ENCODE peak calls at places on chromosomes 1 and 21, in nine cellular contexts. One of them, this sample, is unnamed.

GRCh38 chr1:19597463-19598309 is 46.4 kb upstream of the NBL1 start:
- DNase-seq in NCI-H1105: peak
- DNase-seq in DMS53: peak
- DNase-seq in ureter: no peak
- DNase-seq in NAMALWA: peak
- DNase-seq in iPS-NIHi11: no peak
- DNase-seq in cardiac fibroblast: peak
- DNase-seq in NCI-H524: peak
- DNase-seq in stromal cell of bone marrow: no peak
- DNase-seq in this sample: no peak

GRCh38 chr1:112938188-112938587 is 17.8 kb downstream of the SLC16A1 start:
- DNase-seq in NAMALWA: peak
- DNase-seq in NCI-H1105: no peak
- DNase-seq in ureter: no peak
- DNase-seq in stromal cell of bone marrow: no peak
- DNase-seq in NCI-H524: no peak
- DNase-seq in DMS53: no peak
- DNase-seq in iPS-NIHi11: no peak
- DNase-seq in cardiac fibroblast: peak
- DNase-seq in this sample: no peak

GRCh38 chr1:154276797-154277196 is 4.4 kb downstream of the HAX1 start:
- DNase-seq in iPS-NIHi11: no peak
- DNase-seq in DMS53: peak
- DNase-seq in stromal cell of bone marrow: no peak
- DNase-seq in cardiac fibroblast: no peak
- DNase-seq in NCI-H524: peak
- DNase-seq in NCI-H1105: no peak
- DNase-seq in ureter: no peak
- DNase-seq in NAMALWA: peak
- DNase-seq in this sample: peak

GRCh38 chr1:233390842-233391241 is 63.3 kb downstream of the MAP3K21 start:
- DNase-seq in ureter: no peak
- DNase-seq in stromal cell of bone marrow: no peak
- DNase-seq in cardiac fibroblast: no peak
- DNase-seq in iPS-NIHi11: no peak
- DNase-seq in DMS53: no peak
- DNase-seq in NCI-H524: no peak
- DNase-seq in NAMALWA: no peak
- DNase-seq in NCI-H1105: no peak
- DNase-seq in this sample: no peak

GRCh38 chr1:169809370-169810095 is 14.8 kb upstream of the METTL18 start:
- DNase-seq in DMS53: peak
- DNase-seq in cardiac fibroblast: peak
- DNase-seq in stromal cell of bone marrow: peak
- DNase-seq in NAMALWA: peak
- DNase-seq in iPS-NIHi11: peak
- DNase-seq in ureter: no peak
- DNase-seq in NCI-H1105: peak
- DNase-seq in NCI-H524: peak
- DNase-seq in this sample: no peak

GRCh38 chr21:8998946-8999681 is 1522.3 kb upstream of the TPTE start:
- DNase-seq in NCI-H524: no peak
- DNase-seq in NCI-H1105: no peak
- DNase-seq in DMS53: no peak
- DNase-seq in stromal cell of bone marrow: no peak
- DNase-seq in iPS-NIHi11: no peak
- DNase-seq in cardiac fibroblast: no peak
- DNase-seq in ureter: no peak
- DNase-seq in NAMALWA: no peak
- DNase-seq in this sample: no peak

GRCh38 chr1:47434051-47434842 is 3.6 kb upstream of the FOXD2 start:
- DNase-seq in iPS-NIHi11: no peak
- DNase-seq in ureter: peak
- DNase-seq in cardiac fibroblast: peak
- DNase-seq in NCI-H1105: no peak
- DNase-seq in stromal cell of bone marrow: no peak
- DNase-seq in DMS53: no peak
- DNase-seq in NCI-H524: no peak
- DNase-seq in NAMALWA: no peak
- DNase-seq in this sample: no peak

GRCh38 chr1:15154480-15155036 is 1.0 kb downstream of the TMEM51 start:
- DNase-seq in NAMALWA: no peak
- DNase-seq in iPS-NIHi11: peak
- DNase-seq in NCI-H524: no peak
- DNase-seq in ureter: peak
- DNase-seq in stromal cell of bone marrow: no peak
- DNase-seq in NCI-H1105: no peak
- DNase-seq in cardiac fibroblast: no peak
- DNase-seq in DMS53: peak
- DNase-seq in this sample: no peak

GRCh38 chr1:67552336-67552759 is 122.1 kb upstream of the SERBP1 start:
- DNase-seq in NCI-H1105: no peak
- DNase-seq in stromal cell of bone marrow: no peak
- DNase-seq in DMS53: peak
- DNase-seq in iPS-NIHi11: no peak
- DNase-seq in cardiac fibroblast: no peak
- DNase-seq in NCI-H524: no peak
- DNase-seq in NAMALWA: peak
- DNase-seq in ureter: peak
- DNase-seq in this sample: no peak

GRCh38 chr1:50704126-50704525 is 255.9 kb downstream of the FAF1 start:
- DNase-seq in stromal cell of bone marrow: peak
- DNase-seq in ureter: no peak
- DNase-seq in iPS-NIHi11: peak
- DNase-seq in DMS53: peak
- DNase-seq in NCI-H1105: peak
- DNase-seq in NCI-H524: peak
- DNase-seq in NAMALWA: peak
- DNase-seq in cardiac fibroblast: peak
- DNase-seq in this sample: peak

GRCh38 chr1:89894802-89895201 is 74.0 kb downstream of the LRRC8D start:
- DNase-seq in cardiac fibroblast: no peak
- DNase-seq in ureter: no peak
- DNase-seq in DMS53: no peak
- DNase-seq in NAMALWA: no peak
- DNase-seq in NCI-H524: no peak
- DNase-seq in NCI-H1105: no peak
- DNase-seq in stromal cell of bone marrow: no peak
- DNase-seq in iPS-NIHi11: no peak
- DNase-seq in this sample: no peak

GRCh38 chr1:44361478-44361877 is 6.4 kb upstream of the ERI3 start:
- DNase-seq in NCI-H1105: no peak
- DNase-seq in NCI-H524: no peak
- DNase-seq in NAMALWA: no peak
- DNase-seq in cardiac fibroblast: peak
- DNase-seq in stromal cell of bone marrow: no peak
- DNase-seq in DMS53: peak
- DNase-seq in ureter: no peak
- DNase-seq in iPS-NIHi11: peak
- DNase-seq in this sample: no peak

GRCh38 chr21:45739218-45740087 is 95.9 kb downstream of the PCBP3 start:
- DNase-seq in DMS53: no peak
- DNase-seq in ureter: no peak
- DNase-seq in cardiac fibroblast: no peak
- DNase-seq in NAMALWA: no peak
- DNase-seq in iPS-NIHi11: no peak
- DNase-seq in stromal cell of bone marrow: no peak
- DNase-seq in NCI-H1105: no peak
- DNase-seq in NCI-H524: no peak
- DNase-seq in this sample: no peak

This sample was measured in WERI-Rb-1.